ENCODE peak calls at places on chromosomes 13 and 19, in five cellular contexts. H is AG20443; F is fibroblast of the aortic adventitia; X is central memory CD4-positive, alpha-beta T cell; J is NCI-H1092. L is an unnamed sample.

GRCh38 chr19:45934551-45935230 is 20.1 kb upstream of the NANOS2 start:
- DNase-seq in X (no peak), J (no peak), H (no peak), F (no peak), L (no peak)

GRCh38 chr13:105464249-105464648 is 1071.2 kb downstream of the EFNB2 start:
- DNase-seq in J (no peak), F (no peak), X (no peak), H (no peak), L (no peak)

GRCh38 chr13:73138276-73138950 is 79.6 kb downstream of the KLF5 start:
- DNase-seq in X (no peak), F (peak; percentile 40), J (no peak), H (peak; percentile 63), L (no peak)

GRCh38 chr19:29499921-29500590 is 25.7 kb upstream of the VSTM2B start:
- DNase-seq in H (no peak), F (no peak), X (no peak), J (no peak), L (no peak)

GRCh38 chr13:74443623-74444022 is 309.4 kb upstream of the KLF12 start:
- DNase-seq in X (no peak), J (no peak), H (peak; percentile 82), F (peak; percentile 95), L (no peak)

GRCh38 chr13:20130012-20130411 is 30.8 kb downstream of the GJA3 start:
- DNase-seq in F (no peak), J (no peak), X (no peak), H (no peak), L (no peak)

GRCh38 chr13:31793246-31793645 is 53.9 kb downstream of the RXFP2 start:
- DNase-seq in J (no peak), H (no peak), X (no peak), F (peak; percentile 51), L (no peak)

GRCh38 chr13:81020010-81020409 is 679.1 kb upstream of the SPRY2 start:
- DNase-seq in F (no peak), H (no peak), X (no peak), J (no peak), L (no peak)

GRCh38 chr19:343941-344624 is 513 bp downstream of the MIER2 start:
- DNase-seq in X (peak; percentile 11), F (peak; percentile 44), H (peak; percentile 83), J (no peak), L (no peak)

GRCh38 chr19:32735936-32736335 is 16.4 kb downstream of the TDRD12 start:
- DNase-seq in F (no peak), X (no peak), H (no peak), J (no peak), L (no peak)

GRCh38 chr19:36046443-36047050 is 7.5 kb downstream of the THAP8 start:
- DNase-seq in J (no peak), F (peak; percentile 52), X (no peak), H (no peak), L (no peak)

GRCh38 chr13:31767175-31767900 is 28.0 kb downstream of the RXFP2 start:
- DNase-seq in J (no peak), H (peak; percentile 76), X (no peak), F (peak; percentile 94), L (no peak)

GRCh38 chr13:92136449-92137180 is 738.2 kb downstream of the GPC5 start:
- DNase-seq in J (no peak), H (no peak), F (no peak), X (no peak), L (no peak)

GRCh38 chr13:31105020-31105800 is 56.5 kb downstream of the HSPH1 start:
- DNase-seq in F (peak; percentile 46), J (no peak), X (no peak), H (no peak), L (no peak)

GRCh38 chr13:78098249-78098648 is 179.6 kb upstream of the EDNRB start:
- DNase-seq in F (no peak), X (no peak), J (no peak), H (no peak), L (no peak)

GRCh38 chr19:30374791-30375650 is 2.8 kb downstream of the ZNF536 start:
- DNase-seq in X (no peak), F (no peak), H (peak; percentile 61), J (no peak), L (no peak)

GRCh38 chr19:5125797-5126497 is 157.0 kb downstream of the KDM4B start:
- DNase-seq in F (no peak), X (no peak), J (no peak), H (no peak), L (no peak)

GRCh38 chr19:46137915-46138473 is 10.0 kb upstream of the IGFL2 start:
- DNase-seq in J (no peak), X (no peak), H (no peak), F (no peak), L (no peak)

GRCh38 chr13:111861766-111862366 is 205.1 kb upstream of the SOX1 start:
- DNase-seq in X (no peak), H (no peak), J (no peak), F (no peak), L (no peak)

GRCh38 chr19:5893907-5894703 is 9.5 kb downstream of the NDUFA11 start:
- DNase-seq in H (peak; percentile 20), J (no peak), F (no peak), X (no peak), L (no peak)

GRCh38 chr13:26964278-26965057 is 203.9 kb upstream of the GPR12 start:
- DNase-seq in J (peak; percentile 71), H (no peak), F (peak; percentile 40), X (no peak), L (no peak)